ENCODE peak calls at places on chromosomes 11 and 22, in five cellular contexts. N, C, S, Y and I are unnamed samples.

GRCh38 chr11:23006730-23007129 is 146.5 kb upstream of the CCDC179 start:
- DNase-seq in N (no peak), C (no peak), S (no peak), Y (peak; percentile 70), I (no peak)

GRCh38 chr11:76799061-76799804 is 16.1 kb downstream of the TSKU start:
- DNase-seq in N (peak; percentile 86), Y (peak; percentile 57), C (peak; percentile 88), S (peak; percentile 93), I (peak; percentile 96)

GRCh38 chr22:41482319-41482935 is 13.5 kb downstream of the ACO2 start:
- DNase-seq in Y (peak; percentile 71), N (no peak), C (no peak), S (no peak), I (no peak)

GRCh38 chr11:1505480-1505879 is 18.9 kb upstream of the MOB2 start:
- DNase-seq in N (no peak), Y (no peak), C (no peak), S (no peak), I (no peak)

GRCh38 chr11:103109818-103110388 is 677 bp downstream of the DYNC2H1 start:
- DNase-seq in S (peak; percentile 20), N (peak; percentile 15), C (no peak), Y (no peak), I (no peak)

GRCh38 chr11:104523611-104524010 is 359.7 kb upstream of the PDGFD start:
- DNase-seq in C (no peak), N (no peak), Y (no peak), S (no peak), I (no peak)

GRCh38 chr11:6825333-6825744 is 20.1 kb upstream of the OR10A5 start:
- DNase-seq in C (no peak), S (no peak), N (no peak), Y (no peak), I (no peak)

GRCh38 chr11:79028214-79028613 is 412.6 kb downstream of the TENM4 start:
- DNase-seq in Y (no peak), N (no peak), C (no peak), S (no peak), I (no peak)

GRCh38 chr22:39220897-39221850 is 23.6 kb downstream of the PDGFB start:
- DNase-seq in Y (peak; percentile 34), C (no peak), S (no peak), N (no peak), I (no peak)

GRCh38 chr11:116515666-116516184 is 257.1 kb downstream of the BUD13 start:
- DNase-seq in S (no peak), N (no peak), C (no peak), Y (no peak), I (no peak)

GRCh38 chr11:35751664-35752061 is 89.1 kb downstream of the TRIM44 start:
- DNase-seq in Y (no peak), C (no peak), N (no peak), S (no peak), I (no peak)

GRCh38 chr22:36405671-36406070 is 17.9 kb upstream of the MYH9 start:
- DNase-seq in Y (no peak), C (peak; percentile 56), S (no peak), N (no peak), I (no peak)

GRCh38 chr11:102653744-102654291 is 28.7 kb upstream of the MMP20 start:
- DNase-seq in Y (peak; percentile 6), S (no peak), C (no peak), N (no peak), I (no peak)

GRCh38 chr22:22558972-22559603 is at the start of gene PRAME:
- DNase-seq in N (no peak), Y (peak; percentile 13), C (peak; percentile 72), S (peak; percentile 59), I (no peak)
- H3K4me3 ChIP-seq in N (no peak within 1 kb of the TSS), Y (no peak within 1 kb of the TSS), C (no peak within 1 kb of the TSS), S (no peak within 1 kb of the TSS), I (no peak within 1 kb of the TSS)

GRCh38 chr22:47101321-47101885 is 339.0 kb downstream of the TBC1D22A start:
- DNase-seq in S (no peak), C (no peak), N (no peak), Y (no peak), I (no peak)
- TF ChIP-seq POLR2A in S (no peak), C (no peak), N (no peak), Y (no peak), I (no peak)

GRCh38 chr11:3838504-3838903 is 2.3 kb downstream of the RHOG start:
- DNase-seq in N (no peak), Y (no peak), S (no peak), C (no peak), I (no peak)

GRCh38 chr11:3837793-3838192 is 3.0 kb downstream of the RHOG start:
- DNase-seq in S (no peak), Y (no peak), C (peak; percentile 54), N (peak; percentile 36), I (no peak)

GRCh38 chr11:3835752-3836151 is 5.0 kb downstream of the RHOG start:
- DNase-seq in C (no peak), S (peak; percentile 54), N (no peak), Y (no peak), I (no peak)

GRCh38 chr11:3835100-3835485 is 5.7 kb downstream of the RHOG start:
- DNase-seq in S (no peak), C (peak; percentile 27), Y (peak; percentile 27), N (no peak), I (no peak)

DNA sequence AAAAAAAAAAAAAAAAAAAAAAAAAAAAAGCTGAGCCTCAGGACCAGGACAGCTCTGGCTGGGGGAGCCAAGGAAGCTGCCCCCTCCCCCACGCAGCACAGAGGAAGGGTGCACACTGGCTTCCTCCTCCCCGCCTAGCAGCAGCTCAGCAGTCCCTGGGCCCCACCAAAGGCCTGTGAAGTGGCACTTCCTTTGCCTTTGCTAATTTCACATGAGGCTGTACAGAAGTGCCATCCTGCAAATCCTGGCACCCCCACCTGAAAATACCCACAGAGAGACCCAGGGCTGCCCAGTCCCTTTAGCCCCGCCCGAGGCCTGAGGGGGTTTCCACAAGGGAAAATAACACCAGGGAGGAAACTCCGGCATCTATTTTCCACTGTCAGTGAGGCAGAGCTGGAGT is 3.9 kb downstream of the RHOG start:
- DNase-seq in S (no peak), N (no peak), Y (no peak), C (peak; percentile 50), I (no peak)
- H3K4me3 ChIP-seq in S (no peak overlapping the region), N (no peak overlapping the region), Y (no peak overlapping the region), C (no peak overlapping the region), I (no peak overlapping the region)

DNA sequence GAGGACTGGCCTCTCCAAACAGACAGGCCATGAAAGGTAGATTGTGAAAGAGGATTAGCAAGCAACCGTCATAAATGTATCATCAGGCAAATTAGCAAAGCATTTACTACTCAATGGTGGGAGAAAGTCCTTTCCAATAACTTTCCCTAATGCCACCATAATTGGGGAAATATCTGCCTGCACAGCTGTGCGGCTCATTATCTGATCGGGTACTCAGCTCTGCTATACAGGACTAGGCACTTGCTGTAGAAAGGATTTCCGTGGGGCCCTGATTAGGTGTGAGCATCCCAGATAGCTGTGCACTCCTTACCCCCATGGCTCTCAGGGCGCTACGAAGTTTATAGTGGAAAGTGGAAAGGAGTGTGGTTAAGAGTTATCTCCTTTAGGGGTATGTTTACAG is 309.7 kb upstream of the PLET1 start:
- DNase-seq in N (no peak), C (no peak), Y (no peak), S (no peak), I (no peak)
- TF ChIP-seq POLR2A in N (no peak), C (no peak), Y (no peak), S (no peak), I (no peak)

GRCh38 chr11:33747969-33748368 is 11.7 kb upstream of the CD59 start:
- DNase-seq in C (no peak), Y (peak; percentile 79), S (no peak), N (no peak), I (no peak)
- H3K4me3 ChIP-seq in C (no peak overlapping the region), Y (no peak overlapping the region), S (no peak overlapping the region), N (no peak overlapping the region), I (no peak overlapping the region)

DNA sequence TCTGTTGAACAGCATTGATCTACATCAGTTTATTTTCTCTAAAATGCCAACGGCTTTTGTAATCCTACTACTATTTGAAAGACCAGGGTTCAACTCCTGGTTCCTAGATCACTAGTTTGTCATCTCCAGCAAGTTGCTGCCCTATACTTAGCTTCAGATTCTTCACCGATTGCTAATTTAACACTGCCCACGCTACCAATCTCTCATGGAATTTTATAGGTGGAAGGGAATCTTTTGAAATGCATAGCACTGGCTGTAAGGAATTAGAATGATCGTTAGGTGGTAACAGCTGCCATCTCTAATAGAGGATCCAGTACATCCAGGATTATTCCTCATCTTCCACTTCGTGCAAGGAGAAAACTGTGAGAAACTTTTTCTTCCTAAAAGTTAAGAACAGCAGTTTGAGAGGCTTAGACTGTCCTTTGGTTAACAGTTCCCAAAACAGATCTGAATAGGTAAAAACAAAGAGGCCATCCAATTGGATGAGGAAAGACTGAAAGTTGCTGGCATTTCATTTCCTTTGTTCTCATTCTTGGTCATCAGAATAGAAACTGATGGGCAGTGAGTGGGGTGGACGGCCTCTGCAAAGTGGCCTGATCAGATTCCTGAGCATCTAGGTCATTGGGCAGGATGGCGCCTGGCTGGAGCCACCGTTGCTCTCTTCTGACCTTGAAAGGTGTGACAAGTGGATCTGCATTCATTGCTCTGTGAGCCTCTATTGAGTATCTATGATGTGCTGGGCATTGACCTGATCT is 236.3 kb upstream of the SORL1-AS1 start:
- DNase-seq in N (no peak), C (no peak), Y (no peak), S (no peak), I (peak; percentile 75)
- TF ChIP-seq POLR2A in N (no peak), C (no peak), Y (no peak), S (no peak), I (no peak)